ENCODE peak calls at places on chromosome 15, in six cellular contexts. Y is activated CD8-positive, alpha-beta memory T cell treated with anti-CD3 and anti-CD28 coated beads for 48 hours; V is left cardiac atrium; H is left lung; X is activated CD4-positive, alpha-beta memory T cell treated with anti-CD3 and anti-CD28 coated beads, Interleukin-2, amount 10 ng/mL, durations not matched to agents 7 days and 5 days; A is activated CD4-positive, CD25-positive, alpha-beta regulatory T cell treated with anti-CD3 and anti-CD28 coated beads, Interleukin-2, amount 50 U/mL, for 72 hours. G is an unnamed sample.

GRCh38 chr15:75821946-75822345 is 21.3 kb upstream of the UBE2Q2 start:
- DNase-seq in Y (no peak), V (no peak), H (no peak), X (no peak), A (no peak), G (no peak)

GRCh38 chr15:98776607-98777281 is 128.4 kb downstream of the IGF1R start:
- DNase-seq in Y (no peak), V (peak), H (no peak), X (no peak), A (no peak), G (no peak)

GRCh38 chr15:28286031-28286430 is 35.9 kb downstream of the HERC2 start:
- DNase-seq in Y (no peak), V (no peak), H (no peak), X (no peak), A (no peak), G (no peak)

GRCh38 chr15:81293728-81294500 is 30.0 kb downstream of the STARD5 start:
- DNase-seq in Y (no peak), V (no peak), H (no peak), X (peak), A (peak), G (no peak)

GRCh38 chr15:25501828-25502446 is 63.1 kb upstream of the UBE3A start:
- DNase-seq in Y (no peak), V (no peak), H (no peak), X (no peak), A (no peak), G (no peak)

GRCh38 chr15:40787344-40787841 is 17.6 kb downstream of the C15orf62 start:
- DNase-seq in Y (no peak), V (no peak), H (no peak), X (peak), A (no peak), G (peak)

GRCh38 chr15:70280781-70281180 is 183.1 kb upstream of the TLE3 start:
- DNase-seq in Y (no peak), V (no peak), H (no peak), X (no peak), A (no peak), G (no peak)

GRCh38 chr15:56325186-56325585 is 40.0 kb upstream of the TEX9 start:
- DNase-seq in Y (no peak), V (no peak), H (no peak), X (no peak), A (no peak), G (no peak)

GRCh38 chr15:35557012-35557411 is 11.0 kb upstream of the DPH6 start:
- DNase-seq in Y (no peak), V (no peak), H (no peak), X (no peak), A (no peak), G (no peak)

GRCh38 chr15:77784361-77785292 is 151.9 kb upstream of the LINGO1 start:
- DNase-seq in Y (no peak), V (no peak), H (peak), X (no peak), A (no peak), G (no peak)

GRCh38 chr15:99073008-99073714 is 31.7 kb upstream of the SYNM start:
- DNase-seq in Y (no peak), V (no peak), H (no peak), X (no peak), A (peak), G (no peak)

GRCh38 chr15:99137877-99138276 is 33.0 kb downstream of the SYNM start:
- DNase-seq in Y (no peak), V (no peak), H (no peak), X (no peak), A (no peak), G (no peak)

GRCh38 chr15:63985221-63986184 is 60.8 kb downstream of the DAPK2 start:
- DNase-seq in Y (no peak), V (peak), H (peak), X (no peak), A (no peak), G (no peak)

GRCh38 chr15:73575636-73576247 is 57.4 kb downstream of the NPTN start:
- DNase-seq in Y (no peak), V (peak), H (no peak), X (no peak), A (no peak), G (no peak)

GRCh38 chr15:69056365-69056764 is 41.9 kb downstream of the NOX5 start:
- DNase-seq in Y (no peak), V (no peak), H (no peak), X (no peak), A (no peak), G (no peak)

GRCh38 chr15:58562135-58562534 is 130.3 kb downstream of the LIPC start:
- DNase-seq in Y (no peak), V (no peak), H (no peak), X (no peak), A (no peak), G (no peak)

GRCh38 chr15:58548308-58549012 is 116.7 kb downstream of the LIPC start:
- DNase-seq in Y (no peak), V (no peak), H (no peak), X (no peak), A (no peak), G (no peak)

GRCh38 chr15:57607570-57608000 is 15.9 kb downstream of the MYZAP start:
- DNase-seq in Y (no peak), V (peak), H (peak), X (no peak), A (no peak), G (peak)

GRCh38 chr15:85024509-85025336 is 43.1 kb downstream of the PDE8A start:
- DNase-seq in Y (no peak), V (no peak), H (no peak), X (no peak), A (no peak), G (no peak)

GRCh38 chr15:38611228-38611627 is 46.6 kb upstream of the RASGRP1 start:
- DNase-seq in Y (no peak), V (no peak), H (no peak), X (peak), A (no peak), G (no peak)

GRCh38 chr15:56913670-56914069 is 4.8 kb upstream of the TCF12 start:
- DNase-seq in Y (no peak), V (no peak), H (no peak), X (no peak), A (no peak), G (no peak)

GRCh38 chr15:96858693-96859092 is 528.2 kb downstream of the NR2F2 start:
- DNase-seq in Y (no peak), V (no peak), H (no peak), X (no peak), A (no peak), G (no peak)

GRCh38 chr15:41332788-41333527 is at the start of gene NUSAP1:
- DNase-seq in Y (peak), V (no peak), H (peak), X (no peak), A (no peak), G (no peak)